ENCODE peak calls at places on chromosomes 4 and X, in four cellular contexts. I is IMR-90, W is H9, J is mesendoderm. U is an unnamed sample.

GRCh38 chr4:149264093-149264733 is 551.4 kb downstream of the IQCM start:
- DNase-seq in I (peak; percentile 74), W (peak; percentile 46), J (peak; percentile 73), U (peak; percentile 48)

GRCh38 chrX:106672527-106672926 is 54.0 kb upstream of the RNF128 start:
- DNase-seq in I (no peak), W (no peak), J (peak; percentile 19), U (no peak)

GRCh38 chr4:103400405-103400804 is 202.3 kb upstream of the CENPE start:
- DNase-seq in I (no peak), W (no peak), J (peak; percentile 45), U (no peak)

GRCh38 chr4:55051532-55051931 is 73.9 kb downstream of the KDR start:
- DNase-seq in I (no peak), W (no peak), J (no peak), U (no peak)

GRCh38 chr4:7962609-7963508 is 23.2 kb upstream of the AFAP1 start:
- DNase-seq in I (no peak), W (no peak), J (no peak), U (no peak)

GRCh38 chr4:85953651-85954018 is 406.2 kb downstream of the MAPK10 start:
- DNase-seq in I (peak; percentile 19), W (no peak), J (peak; percentile 36), U (no peak)

GRCh38 chrX:19382500-19383145 is 38.9 kb downstream of the PDHA1 start:
- DNase-seq in I (peak; percentile 32), W (peak; percentile 76), J (peak; percentile 63), U (peak; percentile 77)

GRCh38 chr4:54322817-54323417 is 93.8 kb downstream of the PDGFRA start:
- DNase-seq in I (peak; percentile 59), W (peak; percentile 85), J (peak; percentile 88), U (peak; percentile 80)

GRCh38 chr4:185945906-185946305 is 123.0 kb upstream of the TLR3 start:
- DNase-seq in I (no peak), W (no peak), J (no peak), U (no peak)

GRCh38 chrX:107834273-107835201 is 8.9 kb downstream of the MID2 start:
- DNase-seq in I (no peak), W (no peak), J (no peak), U (no peak)

GRCh38 chr4:10075953-10076391 is 40.6 kb downstream of the WDR1 start:
- DNase-seq in I (no peak), W (no peak), J (no peak), U (no peak)

GRCh38 chr4:20512053-20512810 is 188.0 kb upstream of the PACRGL start:
- DNase-seq in I (no peak), W (no peak), J (no peak), U (no peak)

GRCh38 chrX:153642313-153642654 is 4.7 kb upstream of the DUSP9 start:
- DNase-seq in I (no peak), W (peak; percentile 39), J (no peak), U (peak; percentile 53)

GRCh38 chrX:110316351-110317078 is 1.4 kb downstream of the AMMECR1 start:
- DNase-seq in I (no peak), W (no peak), J (peak; percentile 1), U (no peak)

GRCh38 chr4:78656968-78657445 is 105.4 kb downstream of the ANXA3 start:
- DNase-seq in I (no peak), W (no peak), J (no peak), U (no peak)

GRCh38 chr4:105551968-105552746 is at the start of gene ARHGEF38:
- DNase-seq in I (peak; percentile 7), W (peak; percentile 47), J (peak; percentile 13), U (no peak)

GRCh38 chr4:101102114-101102752 is 245.1 kb downstream of the PPP3CA start:
- DNase-seq in I (peak; percentile 87), W (no peak), J (no peak), U (no peak)

GRCh38 chrX:151161690-151162089 is 14.7 kb upstream of the GPR50 start:
- DNase-seq in I (no peak), W (no peak), J (no peak), U (no peak)

GRCh38 chrX:23118890-23119527 is 119.2 kb downstream of the DDX53 start:
- DNase-seq in I (no peak), W (peak; percentile 40), J (peak; percentile 41), U (no peak)

GRCh38 chr4:15457401-15458201 is 12.1 kb upstream of the CC2D2A start:
- DNase-seq in I (peak; percentile 81), W (no peak), J (peak; percentile 59), U (no peak)

GRCh38 chr4:68167706-68168105 is 38.0 kb upstream of the TMPRSS11F start:
- DNase-seq in I (no peak), W (no peak), J (no peak), U (no peak)

GRCh38 chrX:150719641-150720040 is 26.4 kb downstream of the MTMR1 start:
- DNase-seq in I (no peak), W (no peak), J (no peak), U (no peak)

GRCh38 chr4:6620891-6621555 is 19.5 kb upstream of the MRFAP1 start:
- DNase-seq in I (no peak), W (no peak), J (peak; percentile 7), U (no peak)

GRCh38 chr4:80237992-80238391 is 28.5 kb upstream of the FGF5 start:
- DNase-seq in I (peak; percentile 96), W (no peak), J (no peak), U (no peak)

GRCh38 chr4:17098401-17098800 is 200.0 kb upstream of the LDB2 start:
- DNase-seq in I (no peak), W (no peak), J (no peak), U (no peak)

GRCh38 chr4:146051724-146052396 is 113.2 kb upstream of the ZNF827 start:
- DNase-seq in I (peak; percentile 72), W (no peak), J (no peak), U (no peak)

GRCh38 chr4:68654946-68655721 is 15.3 kb downstream of the UGT2B15 start:
- DNase-seq in I (no peak), W (no peak), J (no peak), U (no peak)

GRCh38 chr4:133969202-133969873 is 232.3 kb downstream of the PABPC4L start:
- DNase-seq in I (peak; percentile 20), W (no peak), J (peak; percentile 4), U (no peak)

DNA sequence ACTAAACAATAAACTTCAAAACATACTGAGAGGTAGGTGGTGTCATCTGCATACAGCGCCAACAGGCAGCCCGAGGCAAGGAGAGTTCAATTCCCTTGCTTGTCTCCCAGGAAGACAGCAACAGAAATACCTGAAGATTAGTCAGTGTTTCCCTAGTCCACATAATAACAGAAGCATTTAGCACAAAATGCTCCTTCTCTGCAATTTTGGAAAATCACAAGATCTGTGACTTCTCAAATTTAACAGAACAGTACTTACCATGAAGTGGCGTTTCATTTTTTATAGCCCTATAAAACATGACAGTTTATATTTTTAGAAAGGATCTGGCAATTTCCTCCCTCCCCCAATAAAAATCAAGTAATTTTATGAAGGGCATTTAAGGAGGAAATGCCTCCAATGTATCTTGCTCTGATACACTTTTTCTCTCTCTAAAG is 67.1 kb upstream of the MYOZ2 start:
- DNase-seq in I (peak; percentile 32), W (no peak), J (peak; percentile 60), U (peak; percentile 10)
- H4K5ac ChIP-seq in I (no peak overlapping the region), W (no peak overlapping the region), J (no peak overlapping the region), U (no peak overlapping the region)

GRCh38 chr4:65336465-65336864 is 333.8 kb downstream of the EPHA5 start:
- DNase-seq in I (no peak), W (no peak), J (no peak), U (no peak)
- H4K5ac ChIP-seq in I (no peak overlapping the region), W (no peak overlapping the region), J (no peak overlapping the region), U (no peak overlapping the region)

GRCh38 chr4:32032136-32032672 is 1312.0 kb downstream of the PCDH7 start:
- DNase-seq in I (no peak), W (no peak), J (no peak), U (no peak)

GRCh38 chr4:32025840-32026459 is 1305.8 kb downstream of the PCDH7 start:
- DNase-seq in I (no peak), W (no peak), J (peak; percentile 75), U (no peak)

GRCh38 chr4:32031026-32031425 is 1310.9 kb downstream of the PCDH7 start:
- DNase-seq in I (no peak), W (no peak), J (no peak), U (no peak)

GRCh38 chr4:32030406-32030805 is 1310.2 kb downstream of the PCDH7 start:
- DNase-seq in I (no peak), W (no peak), J (peak; percentile 14), U (no peak)
- H4K5ac ChIP-seq in I (no peak overlapping the region), W (no peak overlapping the region), J (no peak overlapping the region), U (no peak overlapping the region)

DNA sequence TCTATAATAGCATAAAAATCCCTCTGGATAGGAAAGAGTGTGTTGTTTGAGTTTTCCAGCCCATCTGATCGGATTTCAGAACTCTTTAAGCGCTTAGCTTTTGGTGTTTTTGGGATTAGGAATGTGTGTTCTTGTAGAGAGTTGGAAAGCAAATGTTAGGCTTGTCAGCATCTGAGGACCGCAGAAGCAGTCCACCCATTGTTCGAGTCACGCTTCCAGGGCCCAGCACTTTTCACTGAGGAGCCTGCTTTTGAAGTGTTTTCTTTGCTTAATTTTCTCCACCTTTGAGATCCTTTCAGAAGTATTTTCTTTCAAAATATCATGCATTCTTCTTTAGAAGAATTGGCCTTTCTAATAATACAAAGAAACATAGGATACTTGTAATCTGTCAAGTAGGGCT is 306.2 kb downstream of the TENM3 start:
- DNase-seq in I (no peak), W (no peak), J (no peak), U (no peak)
- H4K5ac ChIP-seq in I (no peak overlapping the region), W (no peak overlapping the region), J (no peak overlapping the region), U (no peak overlapping the region)

GRCh38 chrX:117138070-117138469 is 675.3 kb upstream of the CT83 start:
- DNase-seq in I (no peak), W (no peak), J (no peak), U (no peak)
- H4K5ac ChIP-seq in I (no peak overlapping the region), W (no peak overlapping the region), J (no peak overlapping the region), U (no peak overlapping the region)

DNA sequence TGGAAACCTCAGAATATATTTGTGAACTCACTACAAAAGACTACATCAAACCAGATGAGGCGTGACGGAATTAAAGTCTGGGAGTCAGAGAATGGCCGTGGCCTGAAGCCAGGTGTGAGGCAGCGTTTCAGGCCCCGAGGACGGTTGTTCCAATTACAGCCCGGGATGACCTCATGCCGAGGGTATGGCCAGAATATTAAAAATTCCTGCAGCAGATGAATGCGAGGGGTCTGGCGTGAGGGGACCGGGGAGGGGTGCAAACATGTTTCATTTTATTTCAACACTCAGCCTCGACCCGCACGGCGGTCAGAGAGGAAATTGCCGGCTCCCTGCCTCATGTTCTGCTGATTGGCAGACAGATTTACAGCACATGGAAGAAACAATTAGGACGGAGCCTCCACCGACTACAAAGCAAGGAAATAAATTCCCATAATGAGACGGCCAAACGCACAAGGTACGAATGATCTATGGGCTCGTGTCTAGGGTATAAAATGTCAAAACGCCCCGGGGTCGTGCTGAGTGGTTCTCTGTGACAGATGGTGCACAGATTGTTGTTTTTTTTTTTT is 289.7 kb downstream of the SHOX start:
- DNase-seq in I (no peak), W (no peak), J (no peak), U (peak; percentile 22)
- H4K5ac ChIP-seq in I (no peak overlapping the region), W (no peak overlapping the region), J (no peak overlapping the region), U (no peak overlapping the region)